ENCODE peak calls at places on chromosomes 12 and 14, in four cellular contexts. F, Q, J and G are unnamed samples.

GRCh38 chr12:107485731-107486130 is 199.9 kb upstream of the PWP1 start:
- DNase-seq in F (no peak), Q (no peak), J (no peak), G (no peak)

GRCh38 chr14:64671591-64671990 is 32.6 kb upstream of the PLEKHG3 start:
- DNase-seq in F (no peak), Q (no peak), J (peak; percentile 85), G (peak; percentile 60)

GRCh38 chr12:92107621-92108131 is 38.0 kb downstream of the BTG1 start:
- DNase-seq in F (no peak), Q (no peak), J (no peak), G (no peak)

GRCh38 chr12:11724888-11725310 is 75.4 kb downstream of the ETV6 start:
- DNase-seq in F (no peak), Q (peak; percentile 42), J (no peak), G (no peak)

GRCh38 chr12:65640489-65640901 is 183.8 kb upstream of the HMGA2 start:
- DNase-seq in F (no peak), Q (no peak), J (no peak), G (no peak)

GRCh38 chr12:60522684-60523083 is 926.9 kb downstream of the SLC16A7 start:
- DNase-seq in F (no peak), Q (no peak), J (no peak), G (no peak)

GRCh38 chr14:103398427-103399195 is 13.4 kb downstream of the MARK3 start:
- DNase-seq in F (no peak), Q (peak; percentile 61), J (no peak), G (no peak)

GRCh38 chr14:21940887-21941855 is 267.6 kb upstream of the OR4E1 start:
- DNase-seq in F (peak; percentile 28), Q (peak; percentile 1), J (peak; percentile 44), G (peak; percentile 14)

GRCh38 chr14:69572634-69573135 is 2.0 kb downstream of the CCDC177 start:
- DNase-seq in F (no peak), Q (no peak), J (no peak), G (no peak)

GRCh38 chr12:56271031-56271430 is 4.3 kb downstream of the COQ10A start:
- DNase-seq in F (no peak), Q (peak; percentile 39), J (peak; percentile 34), G (peak; percentile 16)
- H3K36me3 ChIP-seq in F (peaks cover 27% of the 10 kb centered on the region), Q (peaks cover 62% of the 10 kb centered on the region), J (peaks cover 3% of the 10 kb centered on the region), G (peaks cover 38% of the 10 kb centered on the region)

GRCh38 chr12:79115743-79116142 is 251.2 kb downstream of the SYT1 start:
- DNase-seq in F (no peak), Q (no peak), J (no peak), G (no peak)

GRCh38 chr12:79121486-79121885 is 256.9 kb downstream of the SYT1 start:
- DNase-seq in F (no peak), Q (no peak), J (peak; percentile 6), G (no peak)

GRCh38 chr12:79114896-79115295 is 250.3 kb downstream of the SYT1 start:
- DNase-seq in F (no peak), Q (no peak), J (no peak), G (no peak)

GRCh38 chr12:79124385-79124784 is 259.8 kb downstream of the SYT1 start:
- DNase-seq in F (no peak), Q (no peak), J (no peak), G (no peak)

GRCh38 chr12:79119796-79120195 is 255.2 kb downstream of the SYT1 start:
- DNase-seq in F (no peak), Q (no peak), J (no peak), G (no peak)
- TF ChIP-seq CTCF in F (no peak), Q (no peak), J (no peak), G (peak; percentile 8)

GRCh38 chr14:101495827-101496778 is 65.2 kb upstream of the DIO3 start:
- DNase-seq in F (no peak), Q (no peak), J (no peak), G (no peak)

GRCh38 chr14:101495284-101495683 is 66.0 kb upstream of the DIO3 start:
- DNase-seq in F (no peak), Q (no peak), J (no peak), G (no peak)

GRCh38 chr14:101492716-101493115 is 68.6 kb upstream of the DIO3 start:
- DNase-seq in F (no peak), Q (no peak), J (no peak), G (no peak)

GRCh38 chr14:101496779-101497420 is 64.4 kb upstream of the DIO3 start:
- DNase-seq in F (no peak), Q (no peak), J (no peak), G (no peak)

DNA sequence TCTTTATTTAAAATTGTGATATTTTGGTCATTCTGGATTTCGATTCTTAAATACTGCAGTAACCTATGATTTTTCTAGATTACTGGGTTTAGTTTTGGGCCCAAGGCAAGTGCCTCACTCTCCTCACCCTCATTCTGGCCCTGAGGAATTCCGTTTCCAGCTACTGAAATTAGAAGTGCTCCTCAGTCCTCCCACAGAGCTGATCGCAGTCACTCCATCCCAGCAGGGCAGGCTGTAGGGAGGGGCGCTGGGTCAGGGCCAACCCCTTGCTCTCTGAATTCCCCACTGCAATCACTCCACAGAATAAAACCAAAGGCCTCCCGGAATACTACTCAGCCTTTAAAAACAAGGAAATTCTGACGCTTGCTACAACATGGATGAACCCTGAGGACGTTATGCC is 66.5 kb upstream of the DIO3 start:
- DNase-seq in F (no peak), Q (no peak), J (no peak), G (no peak)
- H3K36me3 ChIP-seq in F (no peaks in the 10 kb centered on the region), Q (no peaks in the 10 kb centered on the region), J (no peaks in the 10 kb centered on the region), G (no peaks in the 10 kb centered on the region)

DNA sequence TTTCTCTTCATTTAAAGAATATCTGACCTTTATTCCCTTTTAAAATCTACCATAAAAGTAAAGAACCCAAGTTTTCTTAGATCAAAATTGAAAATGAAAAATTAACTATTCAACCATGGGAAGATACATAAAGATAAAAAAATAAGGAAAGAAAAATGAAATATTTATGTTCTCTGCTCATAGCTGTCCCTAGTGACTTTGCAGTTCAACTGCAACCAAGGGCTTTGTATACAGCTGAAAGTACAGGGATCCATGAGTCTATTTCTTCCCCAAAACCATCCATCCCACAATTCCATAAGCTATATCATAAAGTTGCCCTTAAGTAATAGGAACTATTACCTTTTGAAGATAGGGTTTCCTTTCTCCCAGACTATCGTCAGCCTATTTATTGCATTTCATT is 113.1 kb downstream of the ITPR2 start:
- DNase-seq in F (no peak), Q (no peak), J (no peak), G (no peak)
- TF ChIP-seq CTCF in F (no peak), Q (no peak), J (peak; percentile 19), G (peak; percentile 34)